ENCODE peak calls at places on chromosomes 3 and 15, in seven cellular contexts. One of them, this sample, is unnamed.

GRCh38 chr3:36373084-36373483 is 7.2 kb upstream of the STAC start:
- DNase-seq in lung: no peak
- DNase-seq in heart left ventricle: no peak
- DNase-seq in bronchial epithelial cell: peak
- DNase-seq in upper lobe of left lung: no peak
- DNase-seq in cardiac fibroblast: peak
- DNase-seq in transverse colon: no peak
- DNase-seq in this sample: peak

GRCh38 chr3:197268319-197268718 is 30.1 kb downstream of the DLG1 start:
- DNase-seq in cardiac fibroblast: no peak
- DNase-seq in bronchial epithelial cell: no peak
- DNase-seq in upper lobe of left lung: no peak
- DNase-seq in heart left ventricle: no peak
- DNase-seq in transverse colon: no peak
- DNase-seq in lung: no peak
- DNase-seq in this sample: no peak

GRCh38 chr15:90706394-90707327 is 10.5 kb upstream of the BLM start:
- DNase-seq in heart left ventricle: no peak
- DNase-seq in bronchial epithelial cell: no peak
- DNase-seq in cardiac fibroblast: no peak
- DNase-seq in lung: no peak
- DNase-seq in upper lobe of left lung: no peak
- DNase-seq in transverse colon: no peak
- DNase-seq in this sample: no peak

GRCh38 chr3:25587526-25587925 is 77.2 kb downstream of the TOP2B start:
- DNase-seq in upper lobe of left lung: no peak
- DNase-seq in lung: peak
- DNase-seq in transverse colon: no peak
- DNase-seq in bronchial epithelial cell: no peak
- DNase-seq in heart left ventricle: no peak
- DNase-seq in cardiac fibroblast: peak
- DNase-seq in this sample: no peak

GRCh38 chr15:76293361-76293760 is 17.9 kb downstream of the ETFA start:
- DNase-seq in transverse colon: no peak
- DNase-seq in heart left ventricle: no peak
- DNase-seq in bronchial epithelial cell: peak
- DNase-seq in lung: no peak
- DNase-seq in upper lobe of left lung: no peak
- DNase-seq in cardiac fibroblast: peak
- DNase-seq in this sample: no peak

GRCh38 chr3:114509756-114510155 is 215.9 kb downstream of the TIGIT start:
- DNase-seq in cardiac fibroblast: no peak
- DNase-seq in transverse colon: no peak
- DNase-seq in heart left ventricle: no peak
- DNase-seq in lung: no peak
- DNase-seq in upper lobe of left lung: no peak
- DNase-seq in bronchial epithelial cell: no peak
- DNase-seq in this sample: no peak

GRCh38 chr3:85790445-85791030 is 831.7 kb downstream of the CADM2 start:
- DNase-seq in cardiac fibroblast: no peak
- DNase-seq in transverse colon: no peak
- DNase-seq in bronchial epithelial cell: no peak
- DNase-seq in upper lobe of left lung: no peak
- DNase-seq in lung: no peak
- DNase-seq in heart left ventricle: no peak
- DNase-seq in this sample: no peak

GRCh38 chr3:128310286-128311058 is 156.2 kb downstream of the DNAJB8 start:
- DNase-seq in transverse colon: no peak
- DNase-seq in heart left ventricle: no peak
- DNase-seq in cardiac fibroblast: no peak
- DNase-seq in upper lobe of left lung: no peak
- DNase-seq in lung: peak
- DNase-seq in bronchial epithelial cell: no peak
- DNase-seq in this sample: no peak

GRCh38 chr3:37221407-37221806 is 47.0 kb upstream of the LRRFIP2 start:
- DNase-seq in transverse colon: no peak
- DNase-seq in heart left ventricle: no peak
- DNase-seq in cardiac fibroblast: peak
- DNase-seq in upper lobe of left lung: no peak
- DNase-seq in bronchial epithelial cell: peak
- DNase-seq in lung: no peak
- DNase-seq in this sample: no peak

GRCh38 chr3:18211116-18211515 is 214.0 kb downstream of the SATB1 start:
- DNase-seq in upper lobe of left lung: no peak
- DNase-seq in transverse colon: no peak
- DNase-seq in lung: no peak
- DNase-seq in cardiac fibroblast: no peak
- DNase-seq in bronchial epithelial cell: no peak
- DNase-seq in heart left ventricle: no peak
- DNase-seq in this sample: no peak

GRCh38 chr15:92393287-92393993 is at the start of gene ST8SIA2:
- DNase-seq in transverse colon: no peak
- DNase-seq in lung: no peak
- DNase-seq in cardiac fibroblast: no peak
- DNase-seq in bronchial epithelial cell: no peak
- DNase-seq in heart left ventricle: peak
- DNase-seq in upper lobe of left lung: peak
- DNase-seq in this sample: no peak

GRCh38 chr3:15291589-15292541 is 40.5 kb downstream of the SH3BP5 start:
- DNase-seq in heart left ventricle: no peak
- DNase-seq in lung: no peak
- DNase-seq in bronchial epithelial cell: no peak
- DNase-seq in cardiac fibroblast: no peak
- DNase-seq in transverse colon: peak
- DNase-seq in upper lobe of left lung: no peak
- DNase-seq in this sample: no peak

GRCh38 chr3:113295463-113295862 is 84.1 kb downstream of the BOC start:
- DNase-seq in bronchial epithelial cell: no peak
- DNase-seq in heart left ventricle: no peak
- DNase-seq in transverse colon: no peak
- DNase-seq in cardiac fibroblast: no peak
- DNase-seq in upper lobe of left lung: no peak
- DNase-seq in lung: no peak
- DNase-seq in this sample: no peak

GRCh38 chr3:50122071-50122470 is 33.1 kb upstream of the SEMA3F start:
- DNase-seq in transverse colon: no peak
- DNase-seq in bronchial epithelial cell: peak
- DNase-seq in lung: no peak
- DNase-seq in cardiac fibroblast: peak
- DNase-seq in heart left ventricle: no peak
- DNase-seq in upper lobe of left lung: no peak
- DNase-seq in this sample: no peak

GRCh38 chr15:38072507-38073277 is 138.3 kb downstream of the TMCO5A start:
- DNase-seq in heart left ventricle: peak
- DNase-seq in lung: peak
- DNase-seq in transverse colon: peak
- DNase-seq in bronchial epithelial cell: peak
- DNase-seq in upper lobe of left lung: peak
- DNase-seq in cardiac fibroblast: peak
- DNase-seq in this sample: peak

DNA sequence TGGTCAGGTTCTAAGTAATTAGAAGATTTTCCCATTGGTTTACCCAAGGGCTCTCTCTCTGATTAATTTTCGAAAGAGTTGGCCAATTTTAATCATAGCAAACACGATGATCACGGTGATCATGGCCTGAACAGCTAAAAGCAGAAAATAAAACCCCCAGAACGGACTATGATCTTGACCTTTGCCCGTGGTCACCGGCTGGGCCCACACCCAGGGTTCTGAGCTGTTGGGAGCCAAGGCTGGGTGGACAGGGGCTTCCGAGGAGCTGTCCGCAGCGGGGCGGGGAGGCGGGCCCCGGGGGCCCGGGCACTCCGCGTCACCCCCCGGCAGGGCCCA is 2.5 kb downstream of the GP5 start:
- DNase-seq in upper lobe of left lung: no peak
- DNase-seq in lung: no peak
- DNase-seq in transverse colon: no peak
- DNase-seq in cardiac fibroblast: no peak
- DNase-seq in heart left ventricle: no peak
- DNase-seq in bronchial epithelial cell: no peak
- DNase-seq in this sample: no peak
- H3K4me3 ChIP-seq in upper lobe of left lung: peak
- H3K4me3 ChIP-seq in lung: no peak
- H3K4me3 ChIP-seq in transverse colon: no peak
- H3K4me3 ChIP-seq in cardiac fibroblast: no peak
- H3K4me3 ChIP-seq in heart left ventricle: no peak
- H3K4me3 ChIP-seq in bronchial epithelial cell: no peak
- H3K4me3 ChIP-seq in this sample: peak

GRCh38 chr15:26867199-26868007 is 541 bp downstream of the GABRA5 start:
- DNase-seq in transverse colon: no peak
- DNase-seq in cardiac fibroblast: no peak
- DNase-seq in heart left ventricle: no peak
- DNase-seq in bronchial epithelial cell: no peak
- DNase-seq in lung: no peak
- DNase-seq in upper lobe of left lung: peak
- DNase-seq in this sample: no peak
- H3K4me3 ChIP-seq in transverse colon: no peak
- H3K4me3 ChIP-seq in cardiac fibroblast: no peak
- H3K4me3 ChIP-seq in heart left ventricle: peak
- H3K4me3 ChIP-seq in bronchial epithelial cell: no peak
- H3K4me3 ChIP-seq in lung: no peak
- H3K4me3 ChIP-seq in upper lobe of left lung: no peak
- H3K4me3 ChIP-seq in this sample: no peak

GRCh38 chr15:74432968-74433591 is 678 bp downstream of the SEMA7A start:
- DNase-seq in heart left ventricle: no peak
- DNase-seq in cardiac fibroblast: no peak
- DNase-seq in lung: no peak
- DNase-seq in upper lobe of left lung: no peak
- DNase-seq in transverse colon: no peak
- DNase-seq in bronchial epithelial cell: no peak
- DNase-seq in this sample: no peak

GRCh38 chr15:74432271-74432967 is 1.3 kb downstream of the SEMA7A start:
- DNase-seq in cardiac fibroblast: no peak
- DNase-seq in bronchial epithelial cell: no peak
- DNase-seq in transverse colon: no peak
- DNase-seq in heart left ventricle: no peak
- DNase-seq in lung: no peak
- DNase-seq in upper lobe of left lung: no peak
- DNase-seq in this sample: no peak

GRCh38 chr15:74433592-74434259 is at the start of gene SEMA7A:
- DNase-seq in bronchial epithelial cell: peak
- DNase-seq in lung: peak
- DNase-seq in transverse colon: peak
- DNase-seq in heart left ventricle: peak
- DNase-seq in cardiac fibroblast: peak
- DNase-seq in upper lobe of left lung: peak
- DNase-seq in this sample: peak

GRCh38 chr15:74431645-74432044 is 2.1 kb downstream of the SEMA7A start:
- DNase-seq in heart left ventricle: no peak
- DNase-seq in cardiac fibroblast: no peak
- DNase-seq in bronchial epithelial cell: no peak
- DNase-seq in upper lobe of left lung: no peak
- DNase-seq in lung: no peak
- DNase-seq in transverse colon: no peak
- DNase-seq in this sample: no peak

DNA sequence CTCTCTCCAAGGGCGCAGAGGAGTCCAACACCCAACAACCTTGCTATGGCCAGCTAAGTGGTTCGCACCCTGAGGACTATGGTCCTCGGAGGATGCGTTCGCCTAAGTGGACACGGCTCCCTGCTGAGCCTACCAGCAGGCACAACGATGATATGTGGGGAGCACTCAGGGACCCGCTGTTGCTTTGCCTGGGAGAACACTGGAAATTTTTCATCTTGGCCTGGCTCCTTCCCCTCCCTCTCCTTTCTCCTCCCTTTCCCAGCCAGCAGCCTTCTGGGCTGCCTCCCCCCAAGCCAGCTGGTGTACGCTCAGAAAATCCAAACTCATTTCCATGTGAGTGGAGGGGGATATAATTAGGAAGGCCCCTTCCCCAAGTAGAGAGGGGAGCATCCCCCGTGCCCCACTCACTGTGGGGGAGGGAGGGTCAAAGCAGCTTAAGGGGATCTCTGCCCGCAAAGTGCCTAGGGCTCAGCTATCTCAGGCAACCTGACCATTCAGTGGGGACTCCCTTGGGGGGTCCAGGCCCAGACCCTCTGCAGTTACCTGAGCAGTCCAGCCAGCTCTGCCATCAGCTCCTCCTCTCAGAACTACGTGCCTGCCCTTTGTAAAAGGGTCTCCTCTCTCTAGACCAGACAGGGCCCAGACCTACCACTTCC is 630 bp upstream of the SEMA7A start:
- DNase-seq in upper lobe of left lung: no peak
- DNase-seq in transverse colon: no peak
- DNase-seq in heart left ventricle: no peak
- DNase-seq in cardiac fibroblast: no peak
- DNase-seq in lung: no peak
- DNase-seq in bronchial epithelial cell: no peak
- DNase-seq in this sample: no peak
- H3K4me3 ChIP-seq in upper lobe of left lung: peak
- H3K4me3 ChIP-seq in transverse colon: peak
- H3K4me3 ChIP-seq in heart left ventricle: peak
- H3K4me3 ChIP-seq in cardiac fibroblast: peak
- H3K4me3 ChIP-seq in lung: no peak
- H3K4me3 ChIP-seq in bronchial epithelial cell: peak
- H3K4me3 ChIP-seq in this sample: peak

DNA sequence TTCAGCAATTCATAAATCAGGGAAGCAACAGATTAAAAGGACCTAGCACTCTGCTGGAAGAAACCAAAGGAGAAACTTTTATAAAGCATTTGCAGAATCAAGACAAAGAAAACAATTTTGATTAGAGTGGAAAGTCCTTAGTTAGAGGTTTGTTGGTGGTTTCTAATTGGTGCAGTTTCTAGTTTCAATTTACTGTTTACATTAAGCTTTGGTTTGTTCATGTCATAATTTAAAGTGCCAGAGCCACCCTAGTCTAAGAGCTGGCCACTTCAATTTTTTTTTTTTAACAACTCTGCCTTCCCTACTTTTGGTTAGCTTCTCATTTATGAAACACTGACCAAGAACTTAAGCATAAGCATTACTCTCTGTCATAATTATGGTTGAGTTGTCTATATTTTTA is 1428.2 kb upstream of the GBE1 start:
- DNase-seq in transverse colon: no peak
- DNase-seq in bronchial epithelial cell: no peak
- DNase-seq in lung: no peak
- DNase-seq in cardiac fibroblast: no peak
- DNase-seq in upper lobe of left lung: no peak
- DNase-seq in heart left ventricle: no peak
- DNase-seq in this sample: no peak
- H3K4me3 ChIP-seq in transverse colon: no peak
- H3K4me3 ChIP-seq in bronchial epithelial cell: no peak
- H3K4me3 ChIP-seq in lung: no peak
- H3K4me3 ChIP-seq in cardiac fibroblast: no peak
- H3K4me3 ChIP-seq in upper lobe of left lung: no peak
- H3K4me3 ChIP-seq in heart left ventricle: no peak
- H3K4me3 ChIP-seq in this sample: no peak

DNA sequence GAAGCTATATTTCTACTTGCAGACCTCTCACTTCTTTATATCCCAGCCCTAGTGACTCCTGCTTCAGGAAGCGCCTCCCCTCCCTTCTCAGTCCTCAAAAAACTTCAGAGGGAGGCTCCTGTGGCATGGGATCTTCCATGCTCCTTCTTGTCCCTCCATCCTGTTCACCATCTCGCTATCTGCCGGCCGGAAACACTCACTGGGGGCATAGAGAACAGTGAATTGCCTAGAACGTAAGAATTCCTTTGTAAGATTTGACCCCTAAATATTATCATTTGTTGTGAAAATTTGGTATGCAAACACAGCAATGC is 218.6 kb upstream of the ATP10A start:
- DNase-seq in cardiac fibroblast: no peak
- DNase-seq in heart left ventricle: no peak
- DNase-seq in transverse colon: no peak
- DNase-seq in lung: no peak
- DNase-seq in bronchial epithelial cell: no peak
- DNase-seq in upper lobe of left lung: no peak
- DNase-seq in this sample: no peak
- H3K4me3 ChIP-seq in cardiac fibroblast: no peak
- H3K4me3 ChIP-seq in heart left ventricle: no peak
- H3K4me3 ChIP-seq in transverse colon: no peak
- H3K4me3 ChIP-seq in lung: no peak
- H3K4me3 ChIP-seq in bronchial epithelial cell: no peak
- H3K4me3 ChIP-seq in upper lobe of left lung: no peak
- H3K4me3 ChIP-seq in this sample: no peak

This sample was measured in ascending aorta.